ENCODE peak calls at places on chromosomes 11 and 22, in seven cellular contexts. Q is cardiac muscle cell, S is tibial artery, W is HFF-Myc, F is right lobe of liver, I is AG09309, B is body of pancreas. V is an unnamed sample.

GRCh38 chr11:125329786-125330185 is 165.2 kb downstream of the PKNOX2 start:
- DNase-seq in W (no peak), I (no peak), B (no peak), F (no peak), Q (no peak), S (no peak), V (no peak)

GRCh38 chr11:76987203-76987602 is 47.0 kb upstream of the B3GNT6 start:
- DNase-seq in Q (no peak), B (no peak), F (no peak), W (no peak), I (no peak), S (no peak), V (no peak)

GRCh38 chr11:12042215-12042676 is 33.8 kb upstream of the DKK3 start:
- DNase-seq in B (no peak), W (peak; percentile 85), F (no peak), I (peak; percentile 96), Q (peak; percentile 88), S (no peak), V (no peak)

GRCh38 chr11:67504950-67505561 is at the start of gene PITPNM1:
- DNase-seq in I (no peak), B (peak; percentile 66), S (peak; percentile 64), W (no peak), F (peak; percentile 84), Q (peak; percentile 69), V (peak; percentile 78)

GRCh38 chr11:71381781-71382505 is 66.2 kb downstream of the DHCR7 start:
- DNase-seq in W (no peak), Q (no peak), S (no peak), B (no peak), I (no peak), F (no peak), V (no peak)

GRCh38 chr22:42937164-42937854 is 77.6 kb downstream of the PACSIN2 start:
- DNase-seq in B (peak; percentile 44), F (no peak), Q (peak; percentile 62), W (peak; percentile 56), S (peak; percentile 76), I (peak; percentile 51), V (peak; percentile 66)

GRCh38 chr11:130601141-130601540 is 152.7 kb downstream of the ADAMTS15 start:
- DNase-seq in B (no peak), F (no peak), Q (peak; percentile 93), S (peak; percentile 83), I (no peak), W (no peak), V (no peak)

GRCh38 chr11:120169981-120170698 is 32.2 kb upstream of the TRIM29 start:
- DNase-seq in F (no peak), I (no peak), S (no peak), Q (no peak), W (no peak), B (no peak), V (no peak)

DNA sequence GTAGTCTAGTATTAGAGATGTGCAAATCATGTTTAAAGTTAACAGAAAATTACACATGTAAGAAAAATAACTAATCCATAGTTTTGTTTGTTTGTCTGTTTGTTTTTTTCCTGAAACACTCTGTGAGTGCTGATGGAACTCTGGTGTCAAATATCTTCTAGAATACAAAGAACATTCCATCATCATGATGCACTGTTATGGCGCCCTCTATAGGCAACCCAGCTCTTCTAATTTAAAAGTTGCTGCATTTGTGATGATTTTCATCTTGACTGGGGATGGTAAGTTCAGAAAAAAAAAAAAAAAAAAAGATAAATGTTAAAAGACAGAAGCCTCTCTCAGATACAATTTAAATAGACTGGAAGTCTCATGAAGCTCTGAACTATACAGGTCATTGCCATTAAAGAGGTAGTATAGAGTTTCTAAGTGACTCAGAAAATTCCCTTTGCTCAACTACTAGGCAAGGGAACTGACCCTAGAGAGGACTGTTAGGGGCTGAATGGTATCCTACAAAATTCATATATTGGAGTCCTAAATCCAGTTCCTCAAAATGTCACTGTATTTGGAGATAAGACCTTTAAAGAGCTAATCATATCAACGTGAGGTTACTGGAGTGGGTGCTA is 597.2 kb upstream of the ANO3 start:
- DNase-seq in F (no peak), B (no peak), Q (peak; percentile 42), I (no peak), W (no peak), S (no peak), V (no peak)
- TF ChIP-seq CTCF in F (peak; percentile 15), B (no peak), Q (peak; percentile 52), I (no peak), W (no peak), S (no peak), V (no peak)

GRCh38 chr22:37735054-37735453 is 38.2 kb downstream of the TRIOBP start:
- DNase-seq in I (no peak), S (no peak), F (peak; percentile 84), W (no peak), Q (no peak), B (peak; percentile 39), V (no peak)
- TF ChIP-seq CTCF in I (peak; percentile 43), S (peak; percentile 19), F (peak; percentile 58), W (peak; percentile 30), Q (peak; percentile 27), B (peak; percentile 44), V (no peak)

GRCh38 chr11:43021466-43021865 is 290.3 kb upstream of the API5 start:
- DNase-seq in S (no peak), B (no peak), W (no peak), F (no peak), I (no peak), Q (no peak), V (peak; percentile 2)
- TF ChIP-seq CTCF in S (no peak), B (no peak), W (no peak), F (peak; percentile 13), I (no peak), Q (no peak), V (no peak)

DNA sequence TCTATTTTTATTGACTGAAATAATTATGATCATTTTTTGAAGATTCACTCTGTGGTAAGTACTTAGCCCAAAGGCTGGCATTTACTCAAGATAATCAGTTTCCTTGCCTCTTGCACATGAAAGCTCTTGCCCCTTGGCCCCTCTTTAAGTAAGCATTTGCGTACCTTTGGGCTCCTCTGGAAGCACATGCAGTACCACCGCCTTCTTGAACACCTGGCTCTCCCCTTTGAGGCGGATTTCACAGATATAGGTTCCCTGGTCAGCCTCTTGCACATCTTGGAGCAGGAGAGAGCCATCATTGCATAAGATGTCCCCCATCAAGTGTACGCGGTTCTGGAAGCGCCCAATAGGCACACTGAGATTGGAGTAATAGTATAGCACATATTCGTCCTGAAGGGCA is 14.5 kb downstream of the JAML start:
- DNase-seq in Q (no peak), W (no peak), F (no peak), S (no peak), B (no peak), I (no peak), V (no peak)
- TF ChIP-seq CTCF in Q (no peak), W (no peak), F (no peak), S (no peak), B (no peak), I (no peak), V (no peak)

GRCh38 chr22:49048591-49048990 is 779.1 kb downstream of the BRD1 start:
- DNase-seq in F (no peak), S (peak; percentile 4), W (no peak), B (no peak), I (no peak), Q (no peak), V (no peak)

GRCh38 chr22:49046000-49046545 is 781.6 kb downstream of the BRD1 start:
- DNase-seq in Q (no peak), F (no peak), I (no peak), W (no peak), B (no peak), S (no peak), V (no peak)

GRCh38 chr22:49047461-49047860 is 780.2 kb downstream of the BRD1 start:
- DNase-seq in F (no peak), Q (no peak), I (no peak), W (no peak), S (peak; percentile 9), B (no peak), V (no peak)

GRCh38 chr22:49045276-49045675 is 782.4 kb downstream of the BRD1 start:
- DNase-seq in S (no peak), Q (no peak), B (no peak), I (no peak), W (no peak), F (no peak), V (no peak)

DNA sequence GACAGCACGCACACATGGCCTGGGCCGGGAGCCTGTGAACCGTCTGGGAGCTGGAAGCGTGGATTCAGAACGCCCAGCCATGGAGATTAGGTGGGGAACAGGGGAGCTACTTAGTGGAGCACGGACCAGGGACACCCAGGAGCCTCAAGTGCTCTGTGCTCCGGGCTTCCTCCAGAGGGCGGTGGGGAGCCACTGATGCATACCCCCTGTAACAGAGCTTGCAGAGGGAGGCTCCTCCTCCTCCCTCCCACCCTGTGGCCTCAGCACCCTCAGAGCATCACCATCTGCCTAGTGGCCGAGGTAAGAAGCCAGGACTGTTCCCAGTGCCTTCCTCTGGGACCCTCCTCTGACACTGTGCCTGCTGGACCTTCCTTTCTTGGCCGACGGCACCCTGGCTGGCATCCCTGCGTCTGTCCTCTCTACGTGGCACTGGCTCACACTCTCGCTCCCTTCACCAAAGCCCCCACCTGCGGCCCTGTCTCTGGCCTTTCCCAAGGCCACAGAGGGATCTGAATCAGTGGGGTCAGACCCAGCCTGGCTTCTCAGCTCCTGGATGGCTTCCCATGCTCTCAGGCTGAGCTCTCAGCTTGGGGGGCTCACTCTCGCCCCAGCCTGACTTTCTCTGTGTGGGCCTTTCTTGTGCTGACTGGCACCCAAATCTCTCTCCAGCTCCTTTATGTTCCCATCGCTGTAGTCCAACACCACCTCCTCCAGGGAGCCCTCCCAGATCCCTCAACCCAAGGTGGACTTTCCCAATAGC is 780.9 kb downstream of the BRD1 start:
- DNase-seq in F (no peak), I (no peak), S (no peak), Q (no peak), B (peak; percentile 61), W (no peak), V (peak; percentile 71)
- TF ChIP-seq CTCF in F (peak; percentile 47), I (no peak), S (no peak), Q (no peak), B (peak; percentile 64), W (no peak), V (no peak)